ENCODE peak calls at places on chromosomes 6 and 20, in four cellular contexts. E, O, D and L are unnamed samples.

GRCh38 chr6:140175486-140175885 is 801.0 kb upstream of the CITED2 start:
- DNase-seq in E (no peak), O (no peak), D (no peak), L (no peak)

GRCh38 chr20:35568645-35569044 is 26.8 kb downstream of the ERGIC3 start:
- DNase-seq in E (peak; percentile 78), O (peak; percentile 37), D (no peak), L (no peak)

GRCh38 chr6:144415835-144416237 is 130.7 kb downstream of the UTRN start:
- DNase-seq in E (no peak), O (no peak), D (no peak), L (peak; percentile 90)

GRCh38 chr6:138965291-138965874 is 22.7 kb downstream of the REPS1 start:
- DNase-seq in E (no peak), O (no peak), D (no peak), L (no peak)

GRCh38 chr6:112036088-112036637 is 17.7 kb upstream of the CCN6 start:
- DNase-seq in E (no peak), O (no peak), D (no peak), L (no peak)

GRCh38 chr6:144675231-144675861 is 390.2 kb downstream of the UTRN start:
- DNase-seq in E (no peak), O (no peak), D (peak; percentile 24), L (peak; percentile 17)

GRCh38 chr6:13624871-13625288 is 9.7 kb downstream of the NOL7 start:
- DNase-seq in E (peak; percentile 65), O (peak; percentile 75), D (no peak), L (peak; percentile 40)

GRCh38 chr20:20568604-20569205 is 143.7 kb downstream of the RALGAPA2 start:
- DNase-seq in E (peak; percentile 58), O (peak; percentile 20), D (no peak), L (peak; percentile 42)

GRCh38 chr6:10383312-10384063 is 31.4 kb downstream of the TFAP2A start:
- DNase-seq in E (no peak), O (no peak), D (no peak), L (no peak)

GRCh38 chr6:63805808-63806572 is 170.4 kb downstream of the PHF3 start:
- DNase-seq in E (peak; percentile 84), O (no peak), D (no peak), L (peak; percentile 84)

GRCh38 chr6:155327326-155328073 is 13.2 kb upstream of the TFB1M start:
- DNase-seq in E (peak; percentile 86), O (peak; percentile 75), D (no peak), L (peak; percentile 84)

GRCh38 chr6:96704713-96705112 is 132.6 kb downstream of the GPR63 start:
- DNase-seq in E (no peak), O (no peak), D (no peak), L (no peak)

GRCh38 chr6:106381223-106381622 is 20.7 kb downstream of the CRYBG1 start:
- DNase-seq in E (no peak), O (no peak), D (no peak), L (no peak)

GRCh38 chr20:2507875-2508630 is 662 bp downstream of the ZNF343 start:
- DNase-seq in E (peak; percentile 24), O (peak; percentile 18), D (no peak), L (peak; percentile 9)

GRCh38 chr6:105402090-105402980 is 547 bp downstream of the PREP start:
- DNase-seq in E (peak; percentile 25), O (peak; percentile 52), D (no peak), L (peak; percentile 52)

GRCh38 chr6:57017069-57017468 is 29.4 kb upstream of the KIAA1586 start:
- DNase-seq in E (no peak), O (peak; percentile 40), D (no peak), L (peak; percentile 53)

GRCh38 chr6:25312034-25312620 is 33.0 kb downstream of the CARMIL1 start:
- DNase-seq in E (no peak), O (no peak), D (no peak), L (peak; percentile 15)

GRCh38 chr6:37473364-37474095 is 26.2 kb downstream of the CCDC167 start:
- DNase-seq in E (no peak), O (no peak), D (no peak), L (peak; percentile 88)

GRCh38 chr6:14758421-14759043 is 487.3 kb upstream of the JARID2 start:
- DNase-seq in E (no peak), O (no peak), D (no peak), L (no peak)

GRCh38 chr20:58017237-58017969 is 211.1 kb downstream of the ANKRD60 start:
- DNase-seq in E (peak; percentile 34), O (no peak), D (no peak), L (no peak)

GRCh38 chr6:32529697-32530429 is at the start of gene HLA-DRB5:
- DNase-seq in E (no peak), O (no peak), D (peak; percentile 58), L (no peak)

DNA sequence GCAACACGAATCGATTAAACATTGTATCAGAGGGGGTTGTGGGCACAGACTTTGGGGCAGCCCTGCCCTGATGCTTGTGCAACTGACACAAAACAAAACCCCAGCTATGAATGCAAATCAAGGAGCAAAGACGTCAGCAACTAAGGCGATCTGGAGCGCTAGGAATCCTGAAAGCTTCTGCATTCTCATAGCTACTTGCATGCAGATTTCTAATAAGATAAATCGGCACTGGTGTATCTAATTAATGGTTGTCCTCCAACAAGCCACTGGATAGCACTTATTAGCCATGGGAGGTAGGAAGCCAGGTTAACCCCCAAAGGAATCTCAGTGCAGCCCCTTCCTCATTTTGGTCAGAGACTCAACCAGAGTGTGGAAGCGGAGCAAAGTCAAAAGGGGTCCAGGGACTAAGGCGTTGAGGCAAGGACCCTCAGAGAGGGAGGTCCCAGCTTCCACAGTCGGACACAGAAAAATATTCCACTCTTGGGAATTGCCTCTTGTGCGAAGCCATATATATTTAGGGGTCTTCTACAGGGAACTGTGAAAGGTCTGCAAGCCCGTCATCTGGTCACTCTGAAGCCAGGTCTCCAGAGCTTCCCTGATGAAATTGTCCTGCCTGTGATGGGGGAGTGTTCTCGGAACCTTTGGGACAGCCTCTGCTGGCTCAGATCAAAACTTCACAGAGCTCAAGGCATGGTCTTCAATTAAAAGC is 160.9 kb downstream of the TBXT start:
- DNase-seq in E (no peak), O (no peak), D (no peak), L (no peak)
- TF ChIP-seq MYC in E (no peak), O (no peak), D (no peak), L (no peak)

GRCh38 chr6:152295920-152296319 is 341.2 kb downstream of the SYNE1 start:
- DNase-seq in E (no peak), O (no peak), D (no peak), L (no peak)

GRCh38 chr6:152299336-152299735 is 337.8 kb downstream of the SYNE1 start:
- DNase-seq in E (no peak), O (no peak), D (no peak), L (no peak)

GRCh38 chr6:152300517-152300916 is 336.6 kb downstream of the SYNE1 start:
- DNase-seq in E (no peak), O (no peak), D (no peak), L (no peak)

GRCh38 chr6:152296648-152297376 is 340.4 kb downstream of the SYNE1 start:
- DNase-seq in E (peak; percentile 45), O (no peak), D (no peak), L (no peak)

GRCh38 chr6:152298055-152298647 is 339.0 kb downstream of the SYNE1 start:
- DNase-seq in E (no peak), O (no peak), D (no peak), L (no peak)
- TF ChIP-seq EZH2 in E (no peak), O (no peak), D (no peak), L (no peak)

GRCh38 chr6:42042108-42042507 is 8.2 kb upstream of the TAF8 start:
- DNase-seq in E (no peak), O (no peak), D (no peak), L (no peak)

GRCh38 chr6:42041131-42042055 is 8.9 kb upstream of the TAF8 start:
- DNase-seq in E (no peak), O (no peak), D (no peak), L (no peak)

GRCh38 chr6:42043787-42044475 is 6.4 kb upstream of the TAF8 start:
- DNase-seq in E (peak; percentile 88), O (peak; percentile 95), D (peak; percentile 68), L (peak; percentile 82)

GRCh38 chr6:42038811-42039408 is 11.4 kb upstream of the TAF8 start:
- DNase-seq in E (no peak), O (no peak), D (no peak), L (no peak)

DNA sequence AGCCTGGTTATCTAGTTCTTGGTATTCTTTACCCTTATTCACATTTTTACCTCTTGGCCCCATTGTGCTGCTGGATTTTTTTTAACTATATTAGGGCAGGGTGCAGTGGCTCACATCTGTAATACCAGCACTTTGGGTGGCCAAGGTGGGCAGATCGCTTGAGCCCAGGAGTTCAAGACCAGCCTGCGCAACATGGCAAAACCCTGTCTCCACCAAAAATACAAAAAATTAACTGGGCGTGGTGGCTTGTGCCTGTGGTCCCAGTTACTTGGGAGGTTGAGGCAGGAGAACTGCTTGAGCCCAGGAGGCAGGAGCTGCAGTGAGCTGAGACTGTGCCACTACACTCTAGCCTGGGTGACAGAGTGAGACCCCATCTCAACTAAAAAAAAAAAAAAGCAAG is 12.2 kb upstream of the TAF8 start:
- DNase-seq in E (no peak), O (no peak), D (no peak), L (no peak)
- TF ChIP-seq MAX in E (no peak), O (no peak), D (no peak), L (no peak)

DNA sequence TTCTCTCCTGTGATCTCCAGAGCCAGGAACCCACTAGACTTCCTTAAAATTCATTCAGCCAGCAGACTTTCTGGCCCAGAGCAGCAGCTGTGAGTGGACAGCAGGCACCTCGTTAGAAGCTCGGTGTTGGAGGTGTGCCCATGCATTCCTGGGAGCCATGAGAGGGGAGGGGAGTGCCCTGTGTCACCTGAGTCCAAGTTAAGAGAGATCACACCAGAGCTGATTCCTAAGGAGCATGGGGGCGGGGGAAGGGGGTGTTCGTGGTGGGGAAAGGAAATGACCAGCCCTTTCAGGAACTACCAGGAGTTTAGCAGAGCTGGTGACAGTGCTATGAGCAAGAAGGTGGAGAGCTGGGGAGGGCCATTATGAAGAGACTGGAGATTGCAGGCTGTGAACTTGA is 46.9 kb downstream of the GFRA4 start:
- DNase-seq in E (no peak), O (no peak), D (no peak), L (peak; percentile 9)
- TF ChIP-seq MYC in E (no peak), O (no peak), D (no peak), L (no peak)

GRCh38 chr6:41373367-41373918 is 38.0 kb downstream of the NCR2 start:
- DNase-seq in E (no peak), O (no peak), D (no peak), L (no peak)

GRCh38 chr6:41375598-41376151 is 40.3 kb downstream of the NCR2 start:
- DNase-seq in E (no peak), O (no peak), D (no peak), L (no peak)

GRCh38 chr6:41373919-41374617 is 38.7 kb downstream of the NCR2 start:
- DNase-seq in E (no peak), O (no peak), D (no peak), L (no peak)

GRCh38 chr6:41376176-41376575 is 40.8 kb downstream of the NCR2 start:
- DNase-seq in E (no peak), O (no peak), D (no peak), L (no peak)

GRCh38 chr6:41374618-41375590 is 39.5 kb downstream of the NCR2 start:
- DNase-seq in E (no peak), O (no peak), D (no peak), L (no peak)
- TF ChIP-seq EZH2 in E (no peak), O (no peak), D (no peak), L (peak; percentile 16)

DNA sequence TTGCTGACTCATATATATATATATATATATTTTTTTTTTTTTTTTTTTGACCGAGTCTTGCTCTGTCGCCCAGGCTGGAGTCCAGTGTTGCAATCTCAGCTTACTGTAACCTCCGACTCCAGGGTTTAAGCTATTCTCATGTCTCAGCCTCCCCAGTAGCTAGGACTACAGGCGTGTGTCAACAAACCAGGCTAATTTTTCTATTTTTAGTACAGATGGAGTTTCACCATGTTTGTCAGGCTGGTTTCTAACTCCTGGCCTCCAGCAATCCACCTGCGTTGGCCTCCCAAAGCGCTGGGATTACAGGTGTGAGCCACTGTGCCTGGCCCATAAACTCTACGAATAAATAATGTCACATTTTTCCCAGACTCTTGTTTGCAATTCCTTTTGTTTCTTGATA is 4.8 kb downstream of the LRP11 start:
- DNase-seq in E (peak; percentile 90), O (no peak), D (no peak), L (peak; percentile 13)
- TF ChIP-seq MAX in E (no peak), O (no peak), D (no peak), L (no peak)